ENCODE peak calls at places on chromosome 15, in six cellular contexts. S is Ammon's horn; O is stomach; I is kidney tubule cell; V is effector memory CD8-positive, alpha-beta T cell; H is A549. W is an unnamed sample.

GRCh38 chr15:75904241-75904631 is 558 bp downstream of the FBXO22 start:
- DNase-seq in H (peak; percentile 33), O (peak; percentile 29), S (peak; percentile 25), V (peak; percentile 8), I (peak; percentile 46), W (no peak)

GRCh38 chr15:35557544-35557943 is 11.6 kb upstream of the DPH6 start:
- DNase-seq in I (peak; percentile 73), H (peak; percentile 13), O (no peak), S (no peak), V (no peak), W (no peak)

GRCh38 chr15:44719293-44719999 is 8.1 kb downstream of the B2M start:
- DNase-seq in H (no peak), S (no peak), O (no peak), I (no peak), V (no peak), W (peak; percentile 51)

GRCh38 chr15:70248116-70249025 is 150.7 kb upstream of the TLE3 start:
- DNase-seq in S (no peak), I (peak; percentile 39), O (no peak), V (no peak), H (no peak), W (no peak)

GRCh38 chr15:39596358-39597051 is 15.6 kb downstream of the THBS1 start:
- DNase-seq in I (peak; percentile 52), O (no peak), V (no peak), S (no peak), H (no peak), W (no peak)

GRCh38 chr15:90558182-90558581 is 28.5 kb downstream of the CRTC3 start:
- DNase-seq in I (no peak), H (no peak), S (no peak), O (no peak), V (no peak), W (no peak)

GRCh38 chr15:39748276-39748675 is 34.4 kb downstream of the FSIP1 start:
- DNase-seq in H (no peak), V (no peak), I (peak; percentile 76), O (no peak), S (no peak), W (no peak)

GRCh38 chr15:40314723-40315276 is 7.1 kb upstream of the PLCB2 start:
- DNase-seq in I (peak; percentile 38), V (no peak), H (no peak), O (no peak), S (no peak), W (no peak)

GRCh38 chr15:26921433-26921832 is 49.5 kb upstream of the GABRG3 start:
- DNase-seq in O (no peak), S (no peak), I (no peak), V (no peak), H (no peak), W (no peak)

GRCh38 chr15:101060576-101061551 is 141.7 kb downstream of the LRRK1 start:
- DNase-seq in V (no peak), S (no peak), I (no peak), H (no peak), O (peak; percentile 13), W (no peak)

GRCh38 chr15:41583795-41584194 is 24.8 kb downstream of the TYRO3 start:
- DNase-seq in I (no peak), O (no peak), H (no peak), V (no peak), S (no peak), W (no peak)